ENCODE peak calls at places on chromosomes 6 and 20, in five cellular contexts. One of them, this sample, is unnamed.

GRCh38 chr20:63238491-63239126 is 2.9 kb downstream of the BIRC7 start:
- DNase-seq in mammary epithelial cell: no peak
- DNase-seq in adipocyte: no peak
- DNase-seq in CD4-positive, alpha-beta memory T cell: no peak
- DNase-seq in breast epithelium: no peak
- DNase-seq in this sample: no peak

GRCh38 chr6:105107207-105107606 is 72.6 kb downstream of the POPDC3 start:
- DNase-seq in mammary epithelial cell: no peak
- DNase-seq in adipocyte: peak; percentile 20
- DNase-seq in CD4-positive, alpha-beta memory T cell: no peak
- DNase-seq in breast epithelium: no peak
- DNase-seq in this sample: no peak

GRCh38 chr6:74282143-74282689 is 586.2 kb downstream of the CD109 start:
- DNase-seq in mammary epithelial cell: no peak
- DNase-seq in adipocyte: no peak
- DNase-seq in CD4-positive, alpha-beta memory T cell: no peak
- DNase-seq in breast epithelium: no peak
- DNase-seq in this sample: no peak

GRCh38 chr6:138622967-138623366 is 123.7 kb upstream of the NHSL1 start:
- DNase-seq in mammary epithelial cell: peak; percentile 81
- DNase-seq in adipocyte: no peak
- DNase-seq in CD4-positive, alpha-beta memory T cell: no peak
- DNase-seq in breast epithelium: no peak
- DNase-seq in this sample: no peak

GRCh38 chr6:39961178-39961577 is 26.9 kb upstream of the MOCS1 start:
- DNase-seq in mammary epithelial cell: peak; percentile 16
- DNase-seq in adipocyte: peak; percentile 43
- DNase-seq in CD4-positive, alpha-beta memory T cell: no peak
- DNase-seq in breast epithelium: no peak
- DNase-seq in this sample: no peak

GRCh38 chr6:113052513-113052912 is 705.4 kb downstream of the RFPL4B start:
- DNase-seq in mammary epithelial cell: no peak
- DNase-seq in adipocyte: no peak
- DNase-seq in CD4-positive, alpha-beta memory T cell: no peak
- DNase-seq in breast epithelium: no peak
- DNase-seq in this sample: no peak

GRCh38 chr6:12311106-12311505 is 20.9 kb downstream of the EDN1 start:
- DNase-seq in mammary epithelial cell: peak; percentile 56
- DNase-seq in adipocyte: no peak
- DNase-seq in CD4-positive, alpha-beta memory T cell: no peak
- DNase-seq in breast epithelium: no peak
- DNase-seq in this sample: no peak

GRCh38 chr6:52232990-52233389 is 11.3 kb downstream of the IL17F start:
- DNase-seq in mammary epithelial cell: no peak
- DNase-seq in adipocyte: no peak
- DNase-seq in CD4-positive, alpha-beta memory T cell: no peak
- DNase-seq in breast epithelium: no peak
- DNase-seq in this sample: no peak

GRCh38 chr6:37763413-37763812 is 56.1 kb upstream of the ZFAND3 start:
- DNase-seq in mammary epithelial cell: no peak
- DNase-seq in adipocyte: no peak
- DNase-seq in CD4-positive, alpha-beta memory T cell: no peak
- DNase-seq in breast epithelium: no peak
- DNase-seq in this sample: no peak

GRCh38 chr6:55281215-55281614 is 46.1 kb upstream of the GFRAL start:
- DNase-seq in mammary epithelial cell: no peak
- DNase-seq in adipocyte: no peak
- DNase-seq in CD4-positive, alpha-beta memory T cell: no peak
- DNase-seq in breast epithelium: no peak
- DNase-seq in this sample: no peak

GRCh38 chr6:108732101-108732870 is 115.9 kb upstream of the ARMC2 start:
- DNase-seq in mammary epithelial cell: peak; percentile 89
- DNase-seq in adipocyte: no peak
- DNase-seq in CD4-positive, alpha-beta memory T cell: no peak
- DNase-seq in breast epithelium: no peak
- DNase-seq in this sample: no peak

GRCh38 chr20:57834306-57834863 is 124.6 kb upstream of the PMEPA1 start:
- DNase-seq in mammary epithelial cell: no peak
- DNase-seq in adipocyte: no peak
- DNase-seq in CD4-positive, alpha-beta memory T cell: no peak
- DNase-seq in breast epithelium: no peak
- DNase-seq in this sample: no peak

GRCh38 chr6:37051138-37052026 is 45.9 kb downstream of the FGD2 start:
- DNase-seq in mammary epithelial cell: peak; percentile 65
- DNase-seq in adipocyte: peak; percentile 94
- DNase-seq in CD4-positive, alpha-beta memory T cell: peak; percentile 91
- DNase-seq in breast epithelium: peak; percentile 81
- DNase-seq in this sample: peak; percentile 63

GRCh38 chr6:35489066-35489465 is 7.8 kb downstream of the TEAD3 start:
- DNase-seq in mammary epithelial cell: no peak
- DNase-seq in adipocyte: no peak
- DNase-seq in CD4-positive, alpha-beta memory T cell: no peak
- DNase-seq in breast epithelium: no peak
- DNase-seq in this sample: no peak

GRCh38 chr6:50714487-50715379 is 1.4 kb downstream of the TFAP2D start:
- DNase-seq in mammary epithelial cell: no peak
- DNase-seq in adipocyte: no peak
- DNase-seq in CD4-positive, alpha-beta memory T cell: no peak
- DNase-seq in breast epithelium: no peak
- DNase-seq in this sample: no peak

GRCh38 chr20:50309280-50309763 is 118.7 kb downstream of the CEBPB start:
- DNase-seq in mammary epithelial cell: no peak
- DNase-seq in adipocyte: no peak
- DNase-seq in CD4-positive, alpha-beta memory T cell: no peak
- DNase-seq in breast epithelium: no peak
- DNase-seq in this sample: no peak

GRCh38 chr6:45231660-45232059 is 96.5 kb upstream of the RUNX2 start:
- DNase-seq in mammary epithelial cell: no peak
- DNase-seq in adipocyte: no peak
- DNase-seq in CD4-positive, alpha-beta memory T cell: no peak
- DNase-seq in breast epithelium: no peak
- DNase-seq in this sample: no peak

GRCh38 chr20:50187403-50188051 is 3.1 kb upstream of the CEBPB start:
- DNase-seq in mammary epithelial cell: peak; percentile 50
- DNase-seq in adipocyte: peak; percentile 55
- DNase-seq in CD4-positive, alpha-beta memory T cell: no peak
- DNase-seq in breast epithelium: peak; percentile 33
- DNase-seq in this sample: no peak

GRCh38 chr6:144383336-144383735 is 98.2 kb downstream of the UTRN start:
- DNase-seq in mammary epithelial cell: no peak
- DNase-seq in adipocyte: no peak
- DNase-seq in CD4-positive, alpha-beta memory T cell: no peak
- DNase-seq in breast epithelium: no peak
- DNase-seq in this sample: no peak

GRCh38 chr6:4772750-4773149 is 3.5 kb upstream of the CDYL start:
- DNase-seq in mammary epithelial cell: no peak
- DNase-seq in adipocyte: no peak
- DNase-seq in CD4-positive, alpha-beta memory T cell: no peak
- DNase-seq in breast epithelium: no peak
- DNase-seq in this sample: no peak

GRCh38 chr20:438581-439469 is 23.5 kb downstream of the TBC1D20 start:
- DNase-seq in mammary epithelial cell: no peak
- DNase-seq in adipocyte: no peak
- DNase-seq in CD4-positive, alpha-beta memory T cell: peak; percentile 78
- DNase-seq in breast epithelium: no peak
- DNase-seq in this sample: no peak
- H3K36me3 ChIP-seq in mammary epithelial cell: peaks cover 18% of the 10 kb centered on the region
- H3K36me3 ChIP-seq in adipocyte: peaks cover 92% of the 10 kb centered on the region
- H3K36me3 ChIP-seq in CD4-positive, alpha-beta memory T cell: peaks cover 25% of the 10 kb centered on the region
- H3K36me3 ChIP-seq in breast epithelium: no peaks in the 10 kb centered on the region
- H3K36me3 ChIP-seq in this sample: peaks cover 50% of the 10 kb centered on the region

GRCh38 chr6:33778475-33779121 is 10.3 kb downstream of the LEMD2 start:
- DNase-seq in mammary epithelial cell: no peak
- DNase-seq in adipocyte: no peak
- DNase-seq in CD4-positive, alpha-beta memory T cell: no peak
- DNase-seq in breast epithelium: no peak
- DNase-seq in this sample: no peak
- H3K36me3 ChIP-seq in mammary epithelial cell: peaks cover 36% of the 10 kb centered on the region
- H3K36me3 ChIP-seq in adipocyte: peaks cover 91% of the 10 kb centered on the region
- H3K36me3 ChIP-seq in CD4-positive, alpha-beta memory T cell: peaks cover 94% of the 10 kb centered on the region
- H3K36me3 ChIP-seq in breast epithelium: peaks cover 33% of the 10 kb centered on the region
- H3K36me3 ChIP-seq in this sample: peaks cover 82% of the 10 kb centered on the region

GRCh38 chr6:170529839-170530520 is 23.1 kb downstream of the PSMB1 start:
- DNase-seq in mammary epithelial cell: peak; percentile 48
- DNase-seq in adipocyte: peak; percentile 89
- DNase-seq in CD4-positive, alpha-beta memory T cell: no peak
- DNase-seq in breast epithelium: peak; percentile 33
- DNase-seq in this sample: no peak

GRCh38 chr6:170532867-170533488 is 20.1 kb downstream of the PSMB1 start:
- DNase-seq in mammary epithelial cell: no peak
- DNase-seq in adipocyte: no peak
- DNase-seq in CD4-positive, alpha-beta memory T cell: no peak
- DNase-seq in breast epithelium: no peak
- DNase-seq in this sample: no peak

GRCh38 chr6:170535002-170535401 is 18.1 kb downstream of the PSMB1 start:
- DNase-seq in mammary epithelial cell: no peak
- DNase-seq in adipocyte: no peak
- DNase-seq in CD4-positive, alpha-beta memory T cell: no peak
- DNase-seq in breast epithelium: no peak
- DNase-seq in this sample: no peak

GRCh38 chr6:170537329-170537728 is 15.8 kb downstream of the PSMB1 start:
- DNase-seq in mammary epithelial cell: no peak
- DNase-seq in adipocyte: no peak
- DNase-seq in CD4-positive, alpha-beta memory T cell: no peak
- DNase-seq in breast epithelium: no peak
- DNase-seq in this sample: no peak

DNA sequence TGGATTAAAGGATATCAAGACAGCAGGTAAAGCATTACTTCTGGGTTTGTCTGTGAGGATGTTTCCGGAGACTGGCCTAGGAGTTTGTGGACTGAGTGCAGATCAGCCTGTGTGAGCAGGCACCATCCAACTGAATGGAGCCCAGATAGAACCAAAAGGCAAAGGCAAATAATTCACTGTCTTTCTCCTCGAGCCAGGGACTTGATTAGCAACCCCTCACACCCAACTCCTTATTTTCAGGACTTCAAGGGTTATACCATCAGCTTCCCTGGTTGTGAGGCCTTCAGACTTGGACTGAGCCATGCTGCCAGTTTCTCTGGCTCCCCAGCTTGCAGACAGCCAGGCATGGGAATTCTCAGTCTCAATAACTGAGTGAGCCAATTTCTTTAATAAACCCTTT is 19.3 kb downstream of the PSMB1 start:
- DNase-seq in mammary epithelial cell: no peak
- DNase-seq in adipocyte: no peak
- DNase-seq in CD4-positive, alpha-beta memory T cell: no peak
- DNase-seq in breast epithelium: no peak
- DNase-seq in this sample: no peak
- H3K36me3 ChIP-seq in mammary epithelial cell: peaks cover 33% of the 10 kb centered on the region
- H3K36me3 ChIP-seq in adipocyte: peaks cover 67% of the 10 kb centered on the region
- H3K36me3 ChIP-seq in CD4-positive, alpha-beta memory T cell: peaks cover 53% of the 10 kb centered on the region
- H3K36me3 ChIP-seq in breast epithelium: peaks cover 8% of the 10 kb centered on the region
- H3K36me3 ChIP-seq in this sample: peaks cover 38% of the 10 kb centered on the region

GRCh38 chr20:19129976-19130612 is 82.3 kb upstream of the SLC24A3 start:
- DNase-seq in mammary epithelial cell: no peak
- DNase-seq in adipocyte: no peak
- DNase-seq in CD4-positive, alpha-beta memory T cell: no peak
- DNase-seq in breast epithelium: no peak
- DNase-seq in this sample: no peak
- H3K36me3 ChIP-seq in mammary epithelial cell: no peaks in the 10 kb centered on the region
- H3K36me3 ChIP-seq in adipocyte: no peaks in the 10 kb centered on the region
- H3K36me3 ChIP-seq in CD4-positive, alpha-beta memory T cell: no peaks in the 10 kb centered on the region
- H3K36me3 ChIP-seq in breast epithelium: no peaks in the 10 kb centered on the region
- H3K36me3 ChIP-seq in this sample: no peaks in the 10 kb centered on the region

This sample was measured in thoracic aorta.